ENCODE peak calls at places on chromosomes 13 and 19, in six cellular contexts. One of them, this sample, is unnamed.

GRCh38 chr19:1412323-1412923 is 5.0 kb downstream of the DAZAP1 start:
- DNase-seq in fibroblast of lung: no peak
- DNase-seq in cardiac fibroblast: no peak
- DNase-seq in left lung: peak
- DNase-seq in foreskin fibroblast: no peak
- DNase-seq in naive thymus-derived CD4-positive, alpha-beta T cell: no peak
- DNase-seq in this sample: no peak

GRCh38 chr13:45276887-45277286 is 64.1 kb downstream of the TPT1 start:
- DNase-seq in fibroblast of lung: no peak
- DNase-seq in cardiac fibroblast: no peak
- DNase-seq in left lung: no peak
- DNase-seq in foreskin fibroblast: no peak
- DNase-seq in naive thymus-derived CD4-positive, alpha-beta T cell: no peak
- DNase-seq in this sample: no peak

GRCh38 chr19:20776083-20777076 is at the start of gene ZNF66:
- DNase-seq in fibroblast of lung: peak
- DNase-seq in cardiac fibroblast: peak
- DNase-seq in left lung: peak
- DNase-seq in foreskin fibroblast: peak
- DNase-seq in naive thymus-derived CD4-positive, alpha-beta T cell: peak
- DNase-seq in this sample: peak

GRCh38 chr13:71148391-71148790 is 718.6 kb downstream of the DACH1 start:
- DNase-seq in fibroblast of lung: no peak
- DNase-seq in cardiac fibroblast: no peak
- DNase-seq in left lung: no peak
- DNase-seq in foreskin fibroblast: no peak
- DNase-seq in naive thymus-derived CD4-positive, alpha-beta T cell: no peak
- DNase-seq in this sample: no peak

GRCh38 chr13:113837554-113838355 is 26.1 kb downstream of the GAS6 start:
- DNase-seq in fibroblast of lung: peak
- DNase-seq in cardiac fibroblast: peak
- DNase-seq in left lung: peak
- DNase-seq in foreskin fibroblast: peak
- DNase-seq in naive thymus-derived CD4-positive, alpha-beta T cell: no peak
- DNase-seq in this sample: peak

GRCh38 chr19:54674021-54674617 is 11.3 kb downstream of the LILRB4 start:
- DNase-seq in fibroblast of lung: peak
- DNase-seq in cardiac fibroblast: peak
- DNase-seq in left lung: no peak
- DNase-seq in foreskin fibroblast: no peak
- DNase-seq in naive thymus-derived CD4-positive, alpha-beta T cell: no peak
- DNase-seq in this sample: peak

GRCh38 chr19:51507640-51508058 is 6.0 kb upstream of the SIGLEC12 start:
- DNase-seq in fibroblast of lung: no peak
- DNase-seq in cardiac fibroblast: no peak
- DNase-seq in left lung: no peak
- DNase-seq in foreskin fibroblast: no peak
- DNase-seq in naive thymus-derived CD4-positive, alpha-beta T cell: no peak
- DNase-seq in this sample: no peak

GRCh38 chr13:49667773-49668172 is 23.5 kb downstream of the EBPL start:
- DNase-seq in fibroblast of lung: no peak
- DNase-seq in cardiac fibroblast: peak
- DNase-seq in left lung: no peak
- DNase-seq in foreskin fibroblast: peak
- DNase-seq in naive thymus-derived CD4-positive, alpha-beta T cell: no peak
- DNase-seq in this sample: peak

GRCh38 chr13:33119886-33120543 is 103.8 kb downstream of the KL start:
- DNase-seq in fibroblast of lung: no peak
- DNase-seq in cardiac fibroblast: no peak
- DNase-seq in left lung: no peak
- DNase-seq in foreskin fibroblast: no peak
- DNase-seq in naive thymus-derived CD4-positive, alpha-beta T cell: no peak
- DNase-seq in this sample: no peak

GRCh38 chr19:4555657-4556561 is 3.6 kb downstream of the SEMA6B start:
- DNase-seq in fibroblast of lung: no peak
- DNase-seq in cardiac fibroblast: no peak
- DNase-seq in left lung: no peak
- DNase-seq in foreskin fibroblast: no peak
- DNase-seq in naive thymus-derived CD4-positive, alpha-beta T cell: no peak
- DNase-seq in this sample: no peak

GRCh38 chr19:4557186-4557970 is 2.1 kb downstream of the SEMA6B start:
- DNase-seq in fibroblast of lung: no peak
- DNase-seq in cardiac fibroblast: no peak
- DNase-seq in left lung: no peak
- DNase-seq in foreskin fibroblast: no peak
- DNase-seq in naive thymus-derived CD4-positive, alpha-beta T cell: no peak
- DNase-seq in this sample: no peak

GRCh38 chr19:4556574-4557185 is 2.8 kb downstream of the SEMA6B start:
- DNase-seq in fibroblast of lung: no peak
- DNase-seq in cardiac fibroblast: peak
- DNase-seq in left lung: no peak
- DNase-seq in foreskin fibroblast: no peak
- DNase-seq in naive thymus-derived CD4-positive, alpha-beta T cell: no peak
- DNase-seq in this sample: peak

GRCh38 chr19:4557971-4558941 is 1.2 kb downstream of the SEMA6B start:
- DNase-seq in fibroblast of lung: no peak
- DNase-seq in cardiac fibroblast: peak
- DNase-seq in left lung: no peak
- DNase-seq in foreskin fibroblast: no peak
- DNase-seq in naive thymus-derived CD4-positive, alpha-beta T cell: no peak
- DNase-seq in this sample: no peak

DNA sequence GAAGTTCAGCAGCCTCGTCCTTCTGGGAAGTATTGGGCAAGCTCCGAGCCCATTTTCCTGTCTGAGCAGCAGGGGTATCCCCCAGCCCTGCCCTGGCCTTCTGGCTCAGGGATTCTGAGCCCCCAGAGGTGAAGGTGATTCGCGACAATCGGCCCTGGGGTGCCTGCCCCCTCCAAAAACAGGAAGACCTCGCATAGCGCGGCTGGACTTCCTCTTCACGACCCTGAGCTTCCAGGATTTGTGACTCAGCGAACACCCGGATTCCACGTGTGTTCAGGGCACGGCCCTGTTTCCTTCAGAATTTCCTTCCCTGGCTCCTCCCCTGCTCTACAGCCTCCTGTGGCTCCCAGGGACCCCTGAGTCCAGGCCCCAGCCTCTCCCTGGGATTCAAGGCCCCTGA is at the start of gene SEMA6B:
- DNase-seq in fibroblast of lung: no peak
- DNase-seq in cardiac fibroblast: peak
- DNase-seq in left lung: peak
- DNase-seq in foreskin fibroblast: peak
- DNase-seq in naive thymus-derived CD4-positive, alpha-beta T cell: no peak
- DNase-seq in this sample: no peak
- H3K4me3 ChIP-seq in fibroblast of lung: no peak
- H3K4me3 ChIP-seq in cardiac fibroblast: no peak
- H3K4me3 ChIP-seq in left lung: peak
- H3K4me3 ChIP-seq in foreskin fibroblast: no peak
- H3K4me3 ChIP-seq in naive thymus-derived CD4-positive, alpha-beta T cell: no peak
- H3K4me3 ChIP-seq in this sample: no peak

GRCh38 chr19:2487090-2487489 is 11.2 kb downstream of the GADD45B start:
- DNase-seq in fibroblast of lung: no peak
- DNase-seq in cardiac fibroblast: no peak
- DNase-seq in left lung: no peak
- DNase-seq in foreskin fibroblast: no peak
- DNase-seq in naive thymus-derived CD4-positive, alpha-beta T cell: no peak
- DNase-seq in this sample: no peak

GRCh38 chr19:2490659-2491058 is 14.7 kb downstream of the GADD45B start:
- DNase-seq in fibroblast of lung: no peak
- DNase-seq in cardiac fibroblast: no peak
- DNase-seq in left lung: no peak
- DNase-seq in foreskin fibroblast: no peak
- DNase-seq in naive thymus-derived CD4-positive, alpha-beta T cell: no peak
- DNase-seq in this sample: no peak

GRCh38 chr19:2488405-2488941 is 12.5 kb downstream of the GADD45B start:
- DNase-seq in fibroblast of lung: no peak
- DNase-seq in cardiac fibroblast: no peak
- DNase-seq in left lung: no peak
- DNase-seq in foreskin fibroblast: no peak
- DNase-seq in naive thymus-derived CD4-positive, alpha-beta T cell: no peak
- DNase-seq in this sample: no peak

GRCh38 chr19:2487780-2488330 is 11.9 kb downstream of the GADD45B start:
- DNase-seq in fibroblast of lung: no peak
- DNase-seq in cardiac fibroblast: no peak
- DNase-seq in left lung: peak
- DNase-seq in foreskin fibroblast: no peak
- DNase-seq in naive thymus-derived CD4-positive, alpha-beta T cell: no peak
- DNase-seq in this sample: no peak

GRCh38 chr19:2488942-2489731 is 13.2 kb downstream of the GADD45B start:
- DNase-seq in fibroblast of lung: no peak
- DNase-seq in cardiac fibroblast: peak
- DNase-seq in left lung: no peak
- DNase-seq in foreskin fibroblast: no peak
- DNase-seq in naive thymus-derived CD4-positive, alpha-beta T cell: no peak
- DNase-seq in this sample: no peak
- H3K4me3 ChIP-seq in fibroblast of lung: no peak
- H3K4me3 ChIP-seq in cardiac fibroblast: peak
- H3K4me3 ChIP-seq in left lung: peak
- H3K4me3 ChIP-seq in foreskin fibroblast: peak
- H3K4me3 ChIP-seq in naive thymus-derived CD4-positive, alpha-beta T cell: peak
- H3K4me3 ChIP-seq in this sample: peak

GRCh38 chr19:33195711-33196347 is 1.7 kb downstream of the LRP3 start:
- DNase-seq in fibroblast of lung: no peak
- DNase-seq in cardiac fibroblast: no peak
- DNase-seq in left lung: no peak
- DNase-seq in foreskin fibroblast: no peak
- DNase-seq in naive thymus-derived CD4-positive, alpha-beta T cell: no peak
- DNase-seq in this sample: no peak
- H3K4me3 ChIP-seq in fibroblast of lung: peak
- H3K4me3 ChIP-seq in cardiac fibroblast: peak
- H3K4me3 ChIP-seq in left lung: peak
- H3K4me3 ChIP-seq in foreskin fibroblast: peak
- H3K4me3 ChIP-seq in naive thymus-derived CD4-positive, alpha-beta T cell: no peak
- H3K4me3 ChIP-seq in this sample: peak

DNA sequence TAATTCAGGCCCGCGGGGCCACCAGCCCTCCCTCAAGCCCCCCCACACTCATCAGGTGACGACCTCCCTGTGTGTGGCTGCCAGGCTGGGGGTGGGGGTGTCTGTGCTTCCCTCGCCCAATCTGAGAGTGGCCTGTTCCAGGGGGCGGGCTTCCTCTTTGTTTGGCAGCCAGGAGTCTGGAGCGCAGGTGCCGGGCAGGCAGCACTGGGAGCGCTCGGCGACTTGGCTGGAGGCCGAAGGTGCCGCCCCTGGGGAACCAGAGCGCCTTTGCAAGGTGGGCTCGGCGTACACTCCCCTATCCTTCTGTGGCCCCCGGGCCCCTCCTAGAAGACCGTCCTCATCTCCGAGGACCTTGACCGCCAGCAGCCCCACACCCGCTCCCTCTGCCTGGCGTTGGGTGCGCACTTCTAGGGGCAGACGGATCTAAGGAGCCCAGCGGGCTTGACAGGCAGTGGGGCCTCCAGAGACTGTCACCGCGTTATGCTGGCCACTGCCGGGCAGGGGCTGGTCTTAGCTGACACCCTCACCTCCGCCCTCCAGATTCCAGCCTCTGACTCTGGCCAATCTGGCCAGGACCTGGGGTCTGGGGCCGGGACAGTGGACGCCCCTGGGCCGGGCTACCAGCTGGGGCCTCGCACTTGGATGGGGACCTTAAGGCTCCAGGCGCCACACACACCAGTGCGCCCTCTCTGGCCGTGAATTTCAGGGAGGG is 5.6 kb upstream of the ZNF98 start:
- DNase-seq in fibroblast of lung: no peak
- DNase-seq in cardiac fibroblast: no peak
- DNase-seq in left lung: no peak
- DNase-seq in foreskin fibroblast: no peak
- DNase-seq in naive thymus-derived CD4-positive, alpha-beta T cell: no peak
- DNase-seq in this sample: no peak
- H3K4me3 ChIP-seq in fibroblast of lung: no peak
- H3K4me3 ChIP-seq in cardiac fibroblast: no peak
- H3K4me3 ChIP-seq in left lung: no peak
- H3K4me3 ChIP-seq in foreskin fibroblast: no peak
- H3K4me3 ChIP-seq in naive thymus-derived CD4-positive, alpha-beta T cell: no peak
- H3K4me3 ChIP-seq in this sample: no peak

GRCh38 chr13:41780736-41781708 is 179.9 kb downstream of the VWA8 start:
- DNase-seq in fibroblast of lung: peak
- DNase-seq in cardiac fibroblast: peak
- DNase-seq in left lung: no peak
- DNase-seq in foreskin fibroblast: peak
- DNase-seq in naive thymus-derived CD4-positive, alpha-beta T cell: no peak
- DNase-seq in this sample: peak
- H3K4me3 ChIP-seq in fibroblast of lung: no peak
- H3K4me3 ChIP-seq in cardiac fibroblast: no peak
- H3K4me3 ChIP-seq in left lung: no peak
- H3K4me3 ChIP-seq in foreskin fibroblast: no peak
- H3K4me3 ChIP-seq in naive thymus-derived CD4-positive, alpha-beta T cell: no peak
- H3K4me3 ChIP-seq in this sample: no peak

GRCh38 chr13:74329978-74330377 is 195.8 kb upstream of the KLF12 start:
- DNase-seq in fibroblast of lung: no peak
- DNase-seq in cardiac fibroblast: no peak
- DNase-seq in left lung: no peak
- DNase-seq in foreskin fibroblast: no peak
- DNase-seq in naive thymus-derived CD4-positive, alpha-beta T cell: no peak
- DNase-seq in this sample: no peak
- H3K4me3 ChIP-seq in fibroblast of lung: no peak
- H3K4me3 ChIP-seq in cardiac fibroblast: no peak
- H3K4me3 ChIP-seq in left lung: no peak
- H3K4me3 ChIP-seq in foreskin fibroblast: no peak
- H3K4me3 ChIP-seq in naive thymus-derived CD4-positive, alpha-beta T cell: no peak
- H3K4me3 ChIP-seq in this sample: no peak

GRCh38 chr19:48750351-48750750 is 2.1 kb downstream of the FUT1 start:
- DNase-seq in fibroblast of lung: no peak
- DNase-seq in cardiac fibroblast: no peak
- DNase-seq in left lung: no peak
- DNase-seq in foreskin fibroblast: no peak
- DNase-seq in naive thymus-derived CD4-positive, alpha-beta T cell: no peak
- DNase-seq in this sample: no peak
- H3K4me3 ChIP-seq in fibroblast of lung: no peak
- H3K4me3 ChIP-seq in cardiac fibroblast: no peak
- H3K4me3 ChIP-seq in left lung: peak
- H3K4me3 ChIP-seq in foreskin fibroblast: no peak
- H3K4me3 ChIP-seq in naive thymus-derived CD4-positive, alpha-beta T cell: no peak
- H3K4me3 ChIP-seq in this sample: no peak

GRCh38 chr19:39162441-39163043 is 34.2 kb upstream of the NCCRP1 start:
- DNase-seq in fibroblast of lung: no peak
- DNase-seq in cardiac fibroblast: no peak
- DNase-seq in left lung: no peak
- DNase-seq in foreskin fibroblast: no peak
- DNase-seq in naive thymus-derived CD4-positive, alpha-beta T cell: no peak
- DNase-seq in this sample: no peak
- H3K4me3 ChIP-seq in fibroblast of lung: no peak
- H3K4me3 ChIP-seq in cardiac fibroblast: no peak
- H3K4me3 ChIP-seq in left lung: no peak
- H3K4me3 ChIP-seq in foreskin fibroblast: no peak
- H3K4me3 ChIP-seq in naive thymus-derived CD4-positive, alpha-beta T cell: no peak
- H3K4me3 ChIP-seq in this sample: no peak

GRCh38 chr19:34176581-34176980 is 4.3 kb downstream of the LSM14A start:
- DNase-seq in fibroblast of lung: no peak
- DNase-seq in cardiac fibroblast: no peak
- DNase-seq in left lung: no peak
- DNase-seq in foreskin fibroblast: no peak
- DNase-seq in naive thymus-derived CD4-positive, alpha-beta T cell: no peak
- DNase-seq in this sample: no peak
- H3K4me3 ChIP-seq in fibroblast of lung: no peak
- H3K4me3 ChIP-seq in cardiac fibroblast: no peak
- H3K4me3 ChIP-seq in left lung: no peak
- H3K4me3 ChIP-seq in foreskin fibroblast: no peak
- H3K4me3 ChIP-seq in naive thymus-derived CD4-positive, alpha-beta T cell: no peak
- H3K4me3 ChIP-seq in this sample: no peak